ENCODE peak calls at places on chromosome 14, in eight cellular contexts. One of them, this sample, is unnamed.

GRCh38 chr14:86022031-86022629 is 492.2 kb downstream of the FLRT2 start:
- DNase-seq in adrenal gland: no peak
- DNase-seq in aorta: no peak
- DNase-seq in HL-60: no peak
- DNase-seq in body of pancreas: no peak
- DNase-seq in A549: no peak
- DNase-seq in HepG2: no peak
- DNase-seq in tibial nerve: no peak
- DNase-seq in this sample: no peak

GRCh38 chr14:54931598-54932340 is 29.1 kb upstream of the GCH1 start:
- DNase-seq in adrenal gland: no peak
- DNase-seq in aorta: no peak
- DNase-seq in HL-60: no peak
- DNase-seq in body of pancreas: no peak
- DNase-seq in A549: no peak
- DNase-seq in HepG2: no peak
- DNase-seq in tibial nerve: no peak
- DNase-seq in this sample: no peak

GRCh38 chr14:55339770-55340169 is 68.5 kb downstream of the FBXO34 start:
- DNase-seq in adrenal gland: no peak
- DNase-seq in aorta: no peak
- DNase-seq in HL-60: no peak
- DNase-seq in body of pancreas: no peak
- DNase-seq in A549: no peak
- DNase-seq in HepG2: no peak
- DNase-seq in tibial nerve: no peak
- DNase-seq in this sample: no peak

GRCh38 chr14:104206281-104206904 is 68.0 kb downstream of the KIF26A start:
- DNase-seq in adrenal gland: peak
- DNase-seq in aorta: no peak
- DNase-seq in HL-60: no peak
- DNase-seq in body of pancreas: no peak
- DNase-seq in A549: no peak
- DNase-seq in HepG2: peak
- DNase-seq in tibial nerve: no peak
- DNase-seq in this sample: no peak

GRCh38 chr14:93951798-93952540 is 24.4 kb downstream of the ASB2 start:
- DNase-seq in adrenal gland: no peak
- DNase-seq in aorta: no peak
- DNase-seq in HL-60: no peak
- DNase-seq in body of pancreas: no peak
- DNase-seq in A549: no peak
- DNase-seq in HepG2: no peak
- DNase-seq in tibial nerve: no peak
- DNase-seq in this sample: no peak

GRCh38 chr14:82146846-82147245 is 613.2 kb upstream of the SEL1L start:
- DNase-seq in adrenal gland: no peak
- DNase-seq in aorta: no peak
- DNase-seq in HL-60: no peak
- DNase-seq in body of pancreas: no peak
- DNase-seq in A549: no peak
- DNase-seq in HepG2: no peak
- DNase-seq in tibial nerve: no peak
- DNase-seq in this sample: no peak

GRCh38 chr14:38255408-38255672 is 553 bp downstream of the CLEC14A start:
- DNase-seq in adrenal gland: no peak
- DNase-seq in aorta: peak
- DNase-seq in HL-60: no peak
- DNase-seq in body of pancreas: peak
- DNase-seq in A549: no peak
- DNase-seq in HepG2: no peak
- DNase-seq in tibial nerve: no peak
- DNase-seq in this sample: no peak

GRCh38 chr14:88199882-88200281 is 123.2 kb downstream of the KCNK10 start:
- DNase-seq in adrenal gland: no peak
- DNase-seq in aorta: no peak
- DNase-seq in HL-60: no peak
- DNase-seq in body of pancreas: no peak
- DNase-seq in A549: no peak
- DNase-seq in HepG2: no peak
- DNase-seq in tibial nerve: no peak
- DNase-seq in this sample: no peak

GRCh38 chr14:30808576-30808975 is 65.8 kb upstream of the COCH start:
- DNase-seq in adrenal gland: no peak
- DNase-seq in aorta: no peak
- DNase-seq in HL-60: no peak
- DNase-seq in body of pancreas: no peak
- DNase-seq in A549: no peak
- DNase-seq in HepG2: no peak
- DNase-seq in tibial nerve: no peak
- DNase-seq in this sample: no peak

GRCh38 chr14:20934148-20934762 is 21.0 kb upstream of the RNASE2 start:
- DNase-seq in adrenal gland: peak
- DNase-seq in aorta: no peak
- DNase-seq in HL-60: no peak
- DNase-seq in body of pancreas: peak
- DNase-seq in A549: peak
- DNase-seq in HepG2: no peak
- DNase-seq in tibial nerve: no peak
- DNase-seq in this sample: no peak

DNA sequence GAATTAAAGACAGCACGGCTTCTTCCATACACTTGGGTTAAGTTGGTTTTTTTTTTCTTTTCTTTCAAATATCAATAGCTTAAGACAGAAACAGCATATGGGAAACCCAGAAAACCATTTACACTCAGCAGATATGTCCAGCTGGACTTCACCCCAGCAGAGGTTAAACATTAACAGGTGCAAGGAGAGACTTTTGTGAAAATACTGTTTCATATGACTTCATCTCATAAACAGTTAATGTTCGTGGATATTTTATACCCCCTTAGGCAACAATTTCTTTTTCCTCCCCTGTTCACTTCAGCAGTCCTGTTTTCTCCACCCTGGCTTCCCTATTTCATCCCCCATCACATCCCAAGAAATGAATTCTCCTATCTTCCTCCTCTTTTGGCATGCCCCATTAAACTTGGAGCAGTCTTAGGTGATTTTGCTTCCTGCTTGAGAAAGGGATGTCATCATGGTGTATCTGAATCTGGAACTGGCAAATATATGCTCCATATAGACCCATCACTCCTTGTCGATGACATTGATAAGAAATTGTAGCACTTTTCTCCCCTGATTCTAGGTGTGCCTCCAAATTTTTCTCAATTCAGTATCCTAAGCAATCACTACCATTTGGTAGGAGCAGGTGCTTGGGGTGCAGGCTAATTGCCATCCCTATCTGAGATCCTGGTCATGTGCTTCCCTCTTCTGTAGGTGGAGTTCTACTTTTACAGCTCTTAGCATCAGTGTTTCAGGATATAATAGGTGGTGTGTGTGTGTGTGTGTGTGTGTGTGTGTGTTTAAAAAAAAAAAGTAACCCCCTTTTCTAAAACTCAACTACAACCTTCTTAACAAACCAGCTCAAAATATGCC is 67.9 kb downstream of the BMP4 start:
- DNase-seq in adrenal gland: no peak
- DNase-seq in aorta: no peak
- DNase-seq in HL-60: no peak
- DNase-seq in body of pancreas: peak
- DNase-seq in A549: no peak
- DNase-seq in HepG2: peak
- DNase-seq in tibial nerve: no peak
- DNase-seq in this sample: no peak
- H3K27ac ChIP-seq in adrenal gland: no peak
- H3K27ac ChIP-seq in aorta: no peak
- H3K27ac ChIP-seq in HL-60: no peak
- H3K27ac ChIP-seq in body of pancreas: no peak
- H3K27ac ChIP-seq in A549: peak
- H3K27ac ChIP-seq in HepG2: peak
- H3K27ac ChIP-seq in tibial nerve: no peak
- H3K27ac ChIP-seq in this sample: no peak

DNA sequence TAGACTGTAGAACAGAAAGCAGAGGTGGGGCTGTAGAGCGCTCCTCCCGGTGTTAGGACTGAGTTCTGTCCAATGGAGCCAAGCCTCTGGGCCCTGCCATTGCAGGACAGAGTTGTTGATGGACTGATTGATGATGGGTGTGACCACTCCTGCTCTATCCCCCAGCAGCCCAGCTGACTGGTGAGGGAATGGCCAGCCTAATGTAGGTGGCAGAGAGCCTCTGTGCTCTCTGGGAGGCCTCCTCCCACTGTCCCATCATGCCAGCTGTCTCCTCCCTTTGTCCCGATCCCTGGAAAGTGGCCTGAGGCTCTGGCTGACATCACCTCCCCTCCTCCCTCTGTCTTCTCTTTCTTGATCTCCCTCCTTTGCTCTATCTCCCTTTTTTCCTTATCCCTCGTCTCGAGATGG is 804 bp downstream of the EFS start:
- DNase-seq in adrenal gland: no peak
- DNase-seq in aorta: no peak
- DNase-seq in HL-60: no peak
- DNase-seq in body of pancreas: no peak
- DNase-seq in A549: no peak
- DNase-seq in HepG2: no peak
- DNase-seq in tibial nerve: peak
- DNase-seq in this sample: peak
- H3K27ac ChIP-seq in adrenal gland: no peak
- H3K27ac ChIP-seq in aorta: peak
- H3K27ac ChIP-seq in HL-60: no peak
- H3K27ac ChIP-seq in body of pancreas: no peak
- H3K27ac ChIP-seq in A549: no peak
- H3K27ac ChIP-seq in HepG2: no peak
- H3K27ac ChIP-seq in tibial nerve: peak
- H3K27ac ChIP-seq in this sample: peak

DNA sequence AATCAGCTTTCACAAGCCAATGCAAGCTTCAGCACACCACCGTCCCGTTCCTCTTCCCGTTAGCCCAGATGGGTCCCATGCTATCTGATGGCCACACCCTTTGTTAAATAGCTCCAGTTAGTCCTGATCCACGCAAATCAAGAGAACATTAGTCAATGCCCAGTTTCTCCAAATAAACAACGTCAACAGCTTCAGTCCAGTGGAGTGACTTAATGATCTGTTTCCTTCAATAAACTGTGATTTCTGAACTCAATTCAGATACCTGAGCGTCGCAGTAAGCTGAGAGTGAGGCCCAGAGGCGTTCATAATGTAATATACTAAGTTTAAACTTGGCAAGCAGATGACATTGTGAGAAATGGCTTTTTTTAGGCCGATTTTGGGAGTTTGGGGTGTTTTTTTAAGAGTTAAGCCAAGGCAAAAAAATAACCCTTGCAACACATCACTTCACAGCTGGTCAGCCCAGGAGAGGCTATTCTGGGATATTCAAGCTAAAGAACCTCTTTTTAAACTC is 112.3 kb downstream of the ZFP36L1 start:
- DNase-seq in adrenal gland: no peak
- DNase-seq in aorta: peak
- DNase-seq in HL-60: no peak
- DNase-seq in body of pancreas: no peak
- DNase-seq in A549: no peak
- DNase-seq in HepG2: no peak
- DNase-seq in tibial nerve: no peak
- DNase-seq in this sample: no peak
- H3K27ac ChIP-seq in adrenal gland: peak
- H3K27ac ChIP-seq in aorta: peak
- H3K27ac ChIP-seq in HL-60: no peak
- H3K27ac ChIP-seq in body of pancreas: no peak
- H3K27ac ChIP-seq in A549: peak
- H3K27ac ChIP-seq in HepG2: no peak
- H3K27ac ChIP-seq in tibial nerve: peak
- H3K27ac ChIP-seq in this sample: no peak

GRCh38 chr14:68140801-68141200 is 321.2 kb downstream of the RAD51B start:
- DNase-seq in adrenal gland: no peak
- DNase-seq in aorta: no peak
- DNase-seq in HL-60: no peak
- DNase-seq in body of pancreas: no peak
- DNase-seq in A549: no peak
- DNase-seq in HepG2: no peak
- DNase-seq in tibial nerve: no peak
- DNase-seq in this sample: no peak
- H3K27ac ChIP-seq in adrenal gland: peak
- H3K27ac ChIP-seq in aorta: peak
- H3K27ac ChIP-seq in HL-60: no peak
- H3K27ac ChIP-seq in body of pancreas: peak
- H3K27ac ChIP-seq in A549: peak
- H3K27ac ChIP-seq in HepG2: no peak
- H3K27ac ChIP-seq in tibial nerve: no peak
- H3K27ac ChIP-seq in this sample: peak

DNA sequence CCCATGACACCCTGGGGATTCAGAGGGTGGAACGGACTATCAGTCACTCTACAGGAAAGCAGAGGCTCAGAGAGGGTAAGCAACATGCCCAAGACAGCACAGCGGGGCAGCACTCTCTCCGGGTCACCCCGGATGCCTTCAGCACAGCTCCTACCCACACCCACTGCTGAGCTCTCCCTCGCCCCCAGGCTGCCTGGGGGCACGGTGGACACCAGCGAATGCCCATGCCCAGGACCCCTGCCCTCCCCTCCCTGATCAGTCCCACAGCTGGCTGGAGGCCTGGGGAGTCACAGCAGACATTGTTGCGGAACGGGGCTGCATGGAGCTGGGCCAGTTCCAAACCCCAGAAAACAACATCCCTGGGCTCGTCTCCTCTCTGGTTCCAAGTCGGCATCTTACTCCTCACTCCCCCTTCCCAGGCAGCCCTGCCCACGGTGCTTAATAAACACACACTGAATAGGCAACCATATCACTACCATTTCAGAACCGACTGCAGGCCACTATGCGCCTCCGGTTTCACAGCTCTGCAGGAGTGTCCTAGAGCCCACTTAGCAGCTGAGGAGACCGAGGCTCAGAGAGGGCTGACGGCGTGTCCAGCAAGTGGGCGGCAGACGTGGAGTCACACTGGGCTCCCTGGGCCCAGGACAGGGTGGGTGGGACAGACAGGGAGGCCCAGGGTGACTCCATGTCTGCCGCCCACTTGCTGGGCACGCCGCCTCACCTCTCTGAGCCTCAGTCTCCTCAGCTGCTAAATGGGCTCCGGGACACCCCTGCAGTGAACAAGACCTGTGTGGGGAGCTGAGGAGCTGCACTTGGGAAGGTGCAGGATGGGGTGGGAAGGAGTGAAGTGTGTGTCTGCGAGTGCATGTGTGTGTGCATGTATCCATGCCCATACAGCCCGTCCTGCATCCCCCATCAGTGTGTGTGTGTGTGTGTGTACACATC is 27.0 kb downstream of the CCDC85C start:
- DNase-seq in adrenal gland: no peak
- DNase-seq in aorta: no peak
- DNase-seq in HL-60: no peak
- DNase-seq in body of pancreas: no peak
- DNase-seq in A549: no peak
- DNase-seq in HepG2: no peak
- DNase-seq in tibial nerve: no peak
- DNase-seq in this sample: no peak
- H3K27ac ChIP-seq in adrenal gland: peak
- H3K27ac ChIP-seq in aorta: no peak
- H3K27ac ChIP-seq in HL-60: no peak
- H3K27ac ChIP-seq in body of pancreas: peak
- H3K27ac ChIP-seq in A549: peak
- H3K27ac ChIP-seq in HepG2: no peak
- H3K27ac ChIP-seq in tibial nerve: peak
- H3K27ac ChIP-seq in this sample: no peak

This sample was measured in caudate nucleus.